ENCODE peak calls at places on chromosomes 3 and 15, in four cellular contexts. N, Z, E and O are unnamed samples.

GRCh38 chr15:98983333-98983732 is 24.3 kb downstream of the PGPEP1L start:
- DNase-seq in E (no peak), Z (peak; percentile 79), N (no peak), O (peak; percentile 85)

GRCh38 chr3:13544293-13544831 is 4.6 kb upstream of the FBLN2 start:
- DNase-seq in E (peak; percentile 55), Z (no peak), N (no peak), O (peak; percentile 92)

GRCh38 chr15:41557673-41558399 is 1.2 kb upstream of the TYRO3 start:
- DNase-seq in N (peak; percentile 77), E (peak; percentile 66), Z (no peak), O (peak; percentile 73)

GRCh38 chr3:16534914-16535301 is 21.4 kb upstream of the RFTN1 start:
- DNase-seq in Z (no peak), E (no peak), N (no peak), O (no peak)

GRCh38 chr3:154427685-154428291 is 2.2 kb downstream of the GPR149 start:
- DNase-seq in N (no peak), E (no peak), Z (no peak), O (no peak)

GRCh38 chr15:74135041-74135565 is 4.7 kb downstream of the ISLR2 start:
- DNase-seq in E (no peak), Z (no peak), N (no peak), O (no peak)

GRCh38 chr3:4413467-4413866 is 53.6 kb downstream of the SUMF1 start:
- DNase-seq in N (no peak), E (no peak), Z (no peak), O (peak; percentile 35)

GRCh38 chr3:11845661-11846060 is 1.0 kb downstream of the TAMM41 start:
- DNase-seq in Z (no peak), E (no peak), N (peak; percentile 41), O (no peak)

GRCh38 chr3:100437879-100438622 is 36.7 kb downstream of the LNP1 start:
- DNase-seq in E (no peak), Z (no peak), N (no peak), O (no peak)

GRCh38 chr3:105965384-105965783 is 96.6 kb upstream of the CBLB start:
- DNase-seq in Z (no peak), N (no peak), E (no peak), O (peak; percentile 58)

GRCh38 chr15:100244796-100245495 is 96.8 kb downstream of the ADAMTS17 start:
- DNase-seq in Z (peak; percentile 54), N (no peak), E (no peak), O (no peak)

GRCh38 chr15:43276563-43277200 is 10.0 kb upstream of the TGM5 start:
- DNase-seq in Z (no peak), E (no peak), N (no peak), O (no peak)

GRCh38 chr3:67001086-67001861 is 3.2 kb downstream of the KBTBD8 start:
- DNase-seq in N (peak; percentile 27), Z (no peak), E (no peak), O (no peak)

GRCh38 chr3:52086461-52086860 is 30.1 kb upstream of the DUSP7 start:
- DNase-seq in N (no peak), Z (no peak), E (peak; percentile 32), O (no peak)

GRCh38 chr3:110736332-110736731 is 335.3 kb upstream of the NECTIN3 start:
- DNase-seq in Z (no peak), N (peak; percentile 58), E (no peak), O (no peak)

GRCh38 chr3:134197681-134198261 is 52.9 kb downstream of the RYK start:
- DNase-seq in E (no peak), Z (no peak), N (peak; percentile 56), O (no peak)

GRCh38 chr15:75947117-75947516 is 43.4 kb downstream of the FBXO22 start:
- DNase-seq in Z (no peak), E (no peak), N (no peak), O (peak; percentile 82)

GRCh38 chr15:76035593-76035992 is 23.4 kb upstream of the NRG4 start:
- DNase-seq in N (no peak), E (no peak), Z (no peak), O (no peak)

GRCh38 chr3:150828997-150829396 is 66.0 kb upstream of the SIAH2 start:
- DNase-seq in E (no peak), Z (no peak), N (no peak), O (no peak)

GRCh38 chr3:159219231-159219630 is 417.4 kb downstream of the MFSD1 start:
- DNase-seq in N (no peak), E (no peak), Z (no peak), O (no peak)

GRCh38 chr3:124209426-124209825 is 217.5 kb upstream of the ROPN1 start:
- DNase-seq in E (no peak), N (no peak), Z (no peak), O (no peak)

GRCh38 chr15:62241135-62241770 is 76.2 kb upstream of the C2CD4B start:
- DNase-seq in N (peak; percentile 2), Z (no peak), E (no peak), O (peak; percentile 41)

GRCh38 chr3:33886015-33886414 is 87.6 kb downstream of the PDCD6IP start:
- DNase-seq in E (no peak), Z (no peak), N (no peak), O (no peak)

GRCh38 chr15:82805994-82806406 is at the start of gene FSD2:
- DNase-seq in N (peak; percentile 89), Z (no peak), E (peak; percentile 87), O (no peak)

GRCh38 chr3:159821148-159821547 is 167.5 kb upstream of the IL12A start:
- DNase-seq in N (no peak), Z (no peak), E (no peak), O (no peak)

GRCh38 chr3:178455966-178456365 is 80.3 kb upstream of the KCNMB2 start:
- DNase-seq in E (no peak), Z (no peak), N (no peak), O (no peak)

GRCh38 chr3:142977399-142977728 is 13.9 kb upstream of the PAQR9 start:
- DNase-seq in N (no peak), E (no peak), Z (no peak), O (no peak)

GRCh38 chr3:27533718-27534578 is 49.8 kb upstream of the SLC4A7 start:
- DNase-seq in N (peak; percentile 1), Z (peak; percentile 88), E (peak; percentile 67), O (peak; percentile 96)

GRCh38 chr3:129758921-129759320 is 134.6 kb downstream of the TMCC1 start:
- DNase-seq in Z (no peak), E (no peak), N (no peak), O (no peak)

DNA sequence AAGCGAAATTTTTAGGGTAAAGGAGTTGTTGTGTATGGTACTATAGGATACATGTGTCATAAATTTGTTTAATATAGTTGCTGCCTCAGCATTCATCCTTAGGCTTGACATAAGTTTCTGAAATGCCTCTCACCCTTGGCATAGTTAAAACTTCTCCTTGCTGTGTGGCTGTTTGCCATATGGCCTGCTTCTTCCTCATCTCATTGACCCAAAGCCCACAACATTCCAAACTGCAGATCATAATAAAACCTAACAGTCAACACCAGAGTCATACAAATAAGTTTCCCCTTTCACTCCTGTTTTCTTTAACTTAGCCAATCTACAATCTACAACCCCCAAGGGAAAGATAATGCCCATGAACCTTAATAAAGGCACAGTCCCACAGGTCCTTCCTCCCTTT is 136.6 kb downstream of the TMCC1 start:
- DNase-seq in E (no peak), N (no peak), Z (no peak), O (peak; percentile 69)
- H3K9me3 ChIP-seq in E (no peaks in the 10 kb centered on the region), N (peaks cover 22% of the 10 kb centered on the region), Z (no peaks in the 10 kb centered on the region), O (peaks cover 3% of the 10 kb centered on the region)

GRCh38 chr3:128855574-128855973 is 23.8 kb upstream of the ACAD9 start:
- DNase-seq in E (no peak), N (no peak), Z (no peak), O (no peak)
- H3K9me3 ChIP-seq in E (peaks cover 12% of the 10 kb centered on the region), N (peaks cover 39% of the 10 kb centered on the region), Z (peaks cover 32% of the 10 kb centered on the region), O (peaks cover 50% of the 10 kb centered on the region)

DNA sequence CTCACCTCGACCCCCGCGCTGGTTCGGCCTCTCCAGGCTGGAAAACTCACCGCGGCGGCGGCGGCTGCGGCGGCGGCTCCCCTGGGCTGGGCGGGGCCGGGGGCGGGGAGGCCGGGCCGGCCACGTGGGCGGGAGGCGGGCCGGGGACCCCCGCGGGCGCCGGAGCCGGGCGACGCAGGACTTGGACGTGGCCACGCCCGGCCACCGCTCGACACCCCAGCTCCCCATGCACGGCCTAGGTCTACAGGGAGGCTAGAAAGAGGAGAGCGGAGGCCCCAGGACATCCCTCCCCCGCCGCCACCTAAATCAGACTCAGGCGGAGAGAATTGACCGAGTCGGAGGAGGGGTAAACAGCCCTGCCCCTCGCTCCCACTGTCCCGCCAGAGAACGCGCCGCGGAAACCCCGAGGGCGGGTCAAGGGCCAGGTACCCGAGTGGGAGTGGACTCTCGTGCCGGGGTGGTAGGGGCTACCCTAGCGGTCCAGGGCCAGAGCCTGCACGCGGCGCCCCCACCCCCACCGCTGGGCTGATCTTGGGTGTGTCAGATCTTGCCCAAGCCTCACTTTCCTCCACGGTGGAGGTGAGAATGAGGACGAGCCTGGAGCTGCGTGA is 18.9 kb downstream of the SPATA12 start:
- DNase-seq in Z (peak; percentile 69), E (no peak), N (peak; percentile 64), O (peak; percentile 41)
- H3K9me3 ChIP-seq in Z (no peaks in the 10 kb centered on the region), E (no peaks in the 10 kb centered on the region), N (no peaks in the 10 kb centered on the region), O (no peaks in the 10 kb centered on the region)

DNA sequence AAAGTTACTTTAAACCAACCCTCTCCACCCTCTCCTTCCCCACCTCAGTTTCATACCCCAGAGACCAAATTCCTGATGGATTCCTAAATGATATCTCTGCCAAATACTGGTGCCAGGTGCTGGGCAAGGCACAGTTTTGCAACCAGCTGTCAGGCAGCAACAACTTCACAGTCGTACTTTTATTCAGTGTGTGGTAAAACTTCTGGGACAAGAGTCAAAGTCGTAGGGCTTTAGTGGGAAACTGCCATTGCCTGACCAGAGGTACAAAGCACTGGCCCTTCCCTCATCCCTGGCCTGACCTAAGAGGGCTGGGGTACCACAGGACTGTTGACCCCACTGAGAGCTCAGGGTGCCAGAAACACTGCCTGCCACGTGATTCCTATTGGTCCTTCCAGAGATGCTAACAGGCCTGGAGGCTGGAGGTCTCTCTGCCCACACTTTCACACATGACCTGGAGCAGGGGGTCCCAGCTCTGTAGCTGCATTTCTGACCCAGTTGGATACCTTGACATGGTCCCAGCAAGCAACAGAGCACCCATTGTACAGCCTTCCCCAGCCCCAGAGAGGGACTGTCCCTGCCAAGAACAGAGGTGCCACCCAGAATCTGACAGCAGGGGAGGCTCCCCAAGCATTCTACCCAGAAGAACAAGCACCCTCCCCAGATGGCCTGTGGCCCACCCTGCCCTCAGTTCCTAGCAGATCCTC is 59.9 kb downstream of the LIPC start:
- DNase-seq in E (no peak), Z (no peak), N (no peak), O (peak; percentile 38)
- H3K9me3 ChIP-seq in E (peaks cover 5% of the 10 kb centered on the region), Z (no peaks in the 10 kb centered on the region), N (peaks cover 6% of the 10 kb centered on the region), O (peaks cover 10% of the 10 kb centered on the region)

DNA sequence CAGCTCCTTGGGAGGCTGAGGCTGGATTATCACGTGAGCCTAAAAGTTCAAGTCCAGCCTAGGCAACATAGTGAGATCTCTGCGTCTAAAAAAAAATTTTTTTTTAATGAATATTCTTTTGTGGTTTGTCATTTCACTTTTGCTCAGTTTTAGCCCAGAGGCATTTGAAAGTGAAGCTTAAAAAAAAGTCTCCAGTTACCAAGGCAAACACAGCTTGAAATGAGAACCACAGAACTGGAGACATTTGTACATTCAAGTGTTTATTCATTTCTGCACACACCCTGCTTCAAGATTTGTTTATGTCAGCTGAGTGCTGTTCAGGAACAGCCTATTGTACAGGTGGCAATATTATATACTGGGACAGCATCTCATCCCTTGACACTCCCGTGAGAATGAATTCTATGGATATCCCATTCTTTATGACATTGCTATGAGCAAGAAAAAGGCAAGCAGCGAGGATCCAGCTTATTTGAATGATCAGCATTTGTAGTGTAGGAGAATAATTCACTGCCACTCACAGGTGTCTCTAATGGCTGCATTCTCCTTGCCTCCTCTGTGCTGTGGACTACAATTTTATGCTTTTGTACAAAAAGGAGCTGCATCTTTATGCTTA is 444.8 kb upstream of the GRM7 start:
- DNase-seq in Z (no peak), E (no peak), N (no peak), O (no peak)
- H3K9me3 ChIP-seq in Z (no peaks in the 10 kb centered on the region), E (peaks cover 3% of the 10 kb centered on the region), N (no peaks in the 10 kb centered on the region), O (no peaks in the 10 kb centered on the region)